ENCODE peak calls at places on chromosome 14, in seven cellular contexts. One of them, this sample, is unnamed.

GRCh38 chr14:78152246-78153068 is 17.7 kb upstream of the NRXN3 start:
- DNase-seq in stimulated activated CD8-positive, alpha-beta memory T cell treated with anti-CD3 and anti-CD28 coated beads, Interleukin-4, amount 100 ng/mL, for 24 hours: no peak
- DNase-seq in upper lobe of right lung: no peak
- DNase-seq in fibroblast of the aortic adventitia: no peak
- DNase-seq in AG08396: no peak
- DNase-seq in left cardiac atrium: no peak
- DNase-seq in nephron progenitor cell: no peak
- DNase-seq in this sample: no peak

GRCh38 chr14:26597136-26598080 is at the start of gene NOVA1:
- DNase-seq in upper lobe of right lung: peak; percentile 58
- DNase-seq in stimulated activated CD8-positive, alpha-beta memory T cell treated with anti-CD3 and anti-CD28 coated beads, Interleukin-4, amount 100 ng/mL, for 24 hours: no peak
- DNase-seq in fibroblast of the aortic adventitia: peak; percentile 13
- DNase-seq in AG08396: peak; percentile 24
- DNase-seq in nephron progenitor cell: peak; percentile 54
- DNase-seq in left cardiac atrium: peak; percentile 20
- DNase-seq in this sample: peak; percentile 9

GRCh38 chr14:69617796-69618195 is 6.4 kb downstream of the SUSD6 start:
- DNase-seq in AG08396: no peak
- DNase-seq in upper lobe of right lung: no peak
- DNase-seq in stimulated activated CD8-positive, alpha-beta memory T cell treated with anti-CD3 and anti-CD28 coated beads, Interleukin-4, amount 100 ng/mL, for 24 hours: no peak
- DNase-seq in nephron progenitor cell: no peak
- DNase-seq in left cardiac atrium: no peak
- DNase-seq in fibroblast of the aortic adventitia: no peak
- DNase-seq in this sample: no peak

GRCh38 chr14:57502581-57503254 is 9.1 kb upstream of the CCDC198 start:
- DNase-seq in AG08396: no peak
- DNase-seq in left cardiac atrium: peak; percentile 34
- DNase-seq in upper lobe of right lung: no peak
- DNase-seq in stimulated activated CD8-positive, alpha-beta memory T cell treated with anti-CD3 and anti-CD28 coated beads, Interleukin-4, amount 100 ng/mL, for 24 hours: no peak
- DNase-seq in fibroblast of the aortic adventitia: peak; percentile 29
- DNase-seq in nephron progenitor cell: no peak
- DNase-seq in this sample: no peak

GRCh38 chr14:68795602-68796417 is 2.9 kb upstream of the ZFP36L1 start:
- DNase-seq in nephron progenitor cell: peak; percentile 77
- DNase-seq in AG08396: peak; percentile 79
- DNase-seq in upper lobe of right lung: peak; percentile 93
- DNase-seq in fibroblast of the aortic adventitia: peak; percentile 86
- DNase-seq in left cardiac atrium: peak; percentile 84
- DNase-seq in stimulated activated CD8-positive, alpha-beta memory T cell treated with anti-CD3 and anti-CD28 coated beads, Interleukin-4, amount 100 ng/mL, for 24 hours: peak; percentile 66
- DNase-seq in this sample: no peak

GRCh38 chr14:75905505-75905904 is 76.3 kb downstream of the TGFB3 start:
- DNase-seq in AG08396: no peak
- DNase-seq in upper lobe of right lung: no peak
- DNase-seq in stimulated activated CD8-positive, alpha-beta memory T cell treated with anti-CD3 and anti-CD28 coated beads, Interleukin-4, amount 100 ng/mL, for 24 hours: no peak
- DNase-seq in left cardiac atrium: peak; percentile 64
- DNase-seq in fibroblast of the aortic adventitia: peak; percentile 62
- DNase-seq in nephron progenitor cell: no peak
- DNase-seq in this sample: no peak

GRCh38 chr14:104228221-104228620 is 89.8 kb downstream of the KIF26A start:
- DNase-seq in stimulated activated CD8-positive, alpha-beta memory T cell treated with anti-CD3 and anti-CD28 coated beads, Interleukin-4, amount 100 ng/mL, for 24 hours: no peak
- DNase-seq in AG08396: no peak
- DNase-seq in fibroblast of the aortic adventitia: no peak
- DNase-seq in upper lobe of right lung: peak; percentile 40
- DNase-seq in nephron progenitor cell: no peak
- DNase-seq in left cardiac atrium: no peak
- DNase-seq in this sample: no peak

GRCh38 chr14:100028990-100029677 is 36.1 kb upstream of the EVL start:
- DNase-seq in upper lobe of right lung: no peak
- DNase-seq in left cardiac atrium: no peak
- DNase-seq in stimulated activated CD8-positive, alpha-beta memory T cell treated with anti-CD3 and anti-CD28 coated beads, Interleukin-4, amount 100 ng/mL, for 24 hours: no peak
- DNase-seq in nephron progenitor cell: no peak
- DNase-seq in AG08396: no peak
- DNase-seq in fibroblast of the aortic adventitia: peak; percentile 76
- DNase-seq in this sample: no peak

GRCh38 chr14:88831285-88831684 is 6.8 kb downstream of the TTC8 start:
- DNase-seq in nephron progenitor cell: no peak
- DNase-seq in fibroblast of the aortic adventitia: peak; percentile 88
- DNase-seq in stimulated activated CD8-positive, alpha-beta memory T cell treated with anti-CD3 and anti-CD28 coated beads, Interleukin-4, amount 100 ng/mL, for 24 hours: no peak
- DNase-seq in upper lobe of right lung: no peak
- DNase-seq in left cardiac atrium: no peak
- DNase-seq in AG08396: peak; percentile 44
- DNase-seq in this sample: no peak